ENCODE peak calls at places on chromosome 20, in six cellular contexts. A is GM04503, C is HFF-Myc, W is ELF-1, F is LoVo, I is mesenteric fat pad. V is an unnamed sample.

GRCh38 chr20:44594730-44595129 is 12.4 kb downstream of the PKIG start:
- DNase-seq in A (no peak), C (peak; percentile 61), W (peak; percentile 34), F (no peak), I (no peak), V (peak; percentile 42)

GRCh38 chr20:36214684-36215256 is 21.5 kb upstream of the AAR2 start:
- DNase-seq in A (no peak), C (no peak), W (peak; percentile 27), F (no peak), I (no peak), V (no peak)

GRCh38 chr20:40961686-40962640 is 66.7 kb upstream of the TOP1 start:
- DNase-seq in A (no peak), C (no peak), W (no peak), F (no peak), I (peak; percentile 51), V (no peak)

GRCh38 chr20:478949-479429 is 16.7 kb upstream of the TBC1D20 start:
- DNase-seq in A (no peak), C (peak; percentile 36), W (no peak), F (peak; percentile 64), I (no peak), V (peak; percentile 56)

GRCh38 chr20:44576297-44576696 is 6.1 kb upstream of the PKIG start:
- DNase-seq in A (no peak), C (peak; percentile 52), W (no peak), F (no peak), I (no peak), V (peak; percentile 19)

GRCh38 chr20:17860306-17861197 is 108.0 kb downstream of the SNX5 start:
- DNase-seq in A (no peak), C (no peak), W (no peak), F (no peak), I (no peak), V (no peak)

GRCh38 chr20:56949318-56949717 is 317.1 kb downstream of the BMP7 start:
- DNase-seq in A (no peak), C (no peak), W (peak; percentile 74), F (no peak), I (no peak), V (no peak)

GRCh38 chr20:35821807-35822242 is 50.0 kb downstream of the PHF20 start:
- DNase-seq in A (peak; percentile 65), C (no peak), W (no peak), F (peak; percentile 14), I (no peak), V (peak; percentile 40)

GRCh38 chr20:3494218-3494617 is 23.4 kb downstream of the ATRN start:
- DNase-seq in A (no peak), C (no peak), W (no peak), F (no peak), I (no peak), V (no peak)

GRCh38 chr20:62259294-62259565 is 20.9 kb downstream of the OSBPL2 start:
- DNase-seq in A (no peak), C (no peak), W (no peak), F (no peak), I (no peak), V (no peak)

GRCh38 chr20:42441196-42441861 is 748.4 kb downstream of the PTPRT start:
- DNase-seq in A (no peak), C (no peak), W (no peak), F (no peak), I (no peak), V (no peak)

GRCh38 chr20:12925214-12925755 is 83.5 kb upstream of the SPTLC3 start:
- DNase-seq in A (peak; percentile 28), C (peak; percentile 57), W (peak; percentile 83), F (peak; percentile 81), I (no peak), V (peak; percentile 77)

GRCh38 chr20:18506744-18507143 is 996 bp upstream of the SEC23B start:
- DNase-seq in A (no peak), C (no peak), W (no peak), F (no peak), I (no peak), V (no peak)

GRCh38 chr20:40511478-40511877 is 177.6 kb downstream of the MAFB start:
- DNase-seq in A (peak; percentile 70), C (no peak), W (peak; percentile 18), F (no peak), I (no peak), V (no peak)

GRCh38 chr20:3479025-3479424 is 8.2 kb downstream of the ATRN start:
- DNase-seq in A (no peak), C (no peak), W (no peak), F (no peak), I (no peak), V (no peak)

GRCh38 chr20:63696628-63697356 is at the start of gene TNFRSF6B:
- DNase-seq in A (no peak), C (no peak), W (no peak), F (no peak), I (no peak), V (no peak)

GRCh38 chr20:53146201-53146891 is 174.2 kb downstream of the TSHZ2 start:
- DNase-seq in A (no peak), C (no peak), W (no peak), F (no peak), I (no peak), V (peak; percentile 47)

GRCh38 chr20:33687370-33687915 is 1.3 kb upstream of the E2F1 start:
- DNase-seq in A (no peak), C (no peak), W (no peak), F (no peak), I (no peak), V (no peak)

GRCh38 chr20:36320261-36320897 is 14.2 kb downstream of the DLGAP4 start:
- DNase-seq in A (no peak), C (no peak), W (no peak), F (no peak), I (no peak), V (no peak)

GRCh38 chr20:20184149-20184548 is 131.8 kb downstream of the CFAP61 start:
- DNase-seq in A (no peak), C (no peak), W (no peak), F (no peak), I (no peak), V (no peak)

GRCh38 chr20:46311039-46311650 is 2.8 kb upstream of the CDH22 start:
- DNase-seq in A (no peak), C (no peak), W (no peak), F (no peak), I (no peak), V (no peak)

GRCh38 chr20:6466065-6466810 is 301.2 kb upstream of the BMP2 start:
- DNase-seq in A (no peak), C (no peak), W (no peak), F (no peak), I (no peak), V (no peak)

GRCh38 chr20:11502668-11503067 is 415.0 kb upstream of the BTBD3 start:
- DNase-seq in A (no peak), C (no peak), W (no peak), F (no peak), I (no peak), V (no peak)

GRCh38 chr20:44496976-44497375 is 21.3 kb downstream of the TTPAL start:
- DNase-seq in A (peak; percentile 69), C (no peak), W (no peak), F (no peak), I (no peak), V (peak; percentile 76)

GRCh38 chr20:60105404-60105803 is 147.2 kb downstream of the CDH26 start:
- DNase-seq in A (no peak), C (no peak), W (peak; percentile 83), F (no peak), I (no peak), V (no peak)

GRCh38 chr20:20820104-20820503 is 107.7 kb upstream of the RALGAPA2 start:
- DNase-seq in A (no peak), C (no peak), W (peak; percentile 66), F (no peak), I (no peak), V (no peak)

V was measured in Caki2.